ENCODE peak calls at places on chromosome 13, in five cellular contexts. Y, M, S, R and Z are unnamed samples.

GRCh38 chr13:106752584-106753202 is 184.8 kb upstream of the ARGLU1 start:
- DNase-seq in M (no peak), R (no peak), Y (no peak), S (no peak), Z (no peak)

GRCh38 chr13:44132710-44133109 is 240.9 kb upstream of the SERP2 start:
- DNase-seq in M (no peak), R (peak; percentile 71), Y (peak; percentile 39), S (no peak), Z (no peak)

GRCh38 chr13:100234006-100234405 is 145.1 kb downstream of the PCCA start:
- DNase-seq in R (no peak), S (no peak), Y (no peak), M (no peak), Z (no peak)

GRCh38 chr13:46134961-46135522 is 30.2 kb upstream of the CPB2 start:
- DNase-seq in S (no peak), Y (no peak), M (no peak), R (peak; percentile 2), Z (no peak)

GRCh38 chr13:60431108-60431700 is 34.2 kb downstream of the TDRD3 start:
- DNase-seq in M (no peak), R (peak; percentile 72), Y (no peak), S (no peak), Z (no peak)

GRCh38 chr13:111411186-111411858 is 90.9 kb downstream of the TEX29 start:
- DNase-seq in R (no peak), Y (no peak), S (no peak), M (no peak), Z (no peak)

GRCh38 chr13:75145926-75146325 is 336.0 kb downstream of the TBC1D4 start:
- DNase-seq in M (no peak), R (no peak), S (no peak), Y (no peak), Z (no peak)

GRCh38 chr13:94640676-94641075 is 39.0 kb downstream of the GPR180 start:
- DNase-seq in R (peak; percentile 34), Y (no peak), S (no peak), M (no peak), Z (no peak)

GRCh38 chr13:44904982-44905381 is 84.3 kb downstream of the NUFIP1 start:
- DNase-seq in M (no peak), S (no peak), Y (peak; percentile 75), R (peak; percentile 97), Z (no peak)

GRCh38 chr13:79658333-79658975 is 177.5 kb downstream of the NDFIP2 start:
- DNase-seq in R (no peak), S (no peak), M (no peak), Y (no peak), Z (no peak)

GRCh38 chr13:27007166-27007565 is 164.4 kb downstream of the USP12 start:
- DNase-seq in R (no peak), S (peak; percentile 59), M (no peak), Y (no peak), Z (no peak)

GRCh38 chr13:110422913-110423688 is 116.0 kb downstream of the COL4A2 start:
- DNase-seq in M (no peak), Y (no peak), R (no peak), S (no peak), Z (no peak)

GRCh38 chr13:59478908-59479307 is 684.8 kb downstream of the DIAPH3 start:
- DNase-seq in S (no peak), Y (no peak), M (no peak), R (no peak), Z (no peak)

GRCh38 chr13:29594310-29594709 is 1.2 kb downstream of the SLC7A1 start:
- DNase-seq in R (peak; percentile 91), S (peak; percentile 6), M (no peak), Y (peak; percentile 49), Z (peak; percentile 26)

GRCh38 chr13:101785858-101786257 is 333.4 kb downstream of the ITGBL1 start:
- DNase-seq in S (peak; percentile 86), Y (peak; percentile 58), M (no peak), R (peak; percentile 3), Z (peak; percentile 49)

GRCh38 chr13:30600470-30600869 is 17.2 kb upstream of the USPL1 start:
- DNase-seq in R (no peak), M (no peak), Y (no peak), S (no peak), Z (no peak)

GRCh38 chr13:21676611-21677021 is 5.7 kb downstream of the FGF9 start:
- DNase-seq in S (no peak), Y (no peak), R (no peak), M (no peak), Z (peak; percentile 45)

GRCh38 chr13:110073982-110074381 is 233.0 kb downstream of the COL4A1 start:
- DNase-seq in Y (no peak), S (peak; percentile 39), M (no peak), R (no peak), Z (no peak)

GRCh38 chr13:43036386-43037220 is 13.2 kb downstream of the DNAJC15 start:
- DNase-seq in Y (peak; percentile 80), M (no peak), S (no peak), R (no peak), Z (no peak)

GRCh38 chr13:46295531-46296464 is 84.1 kb downstream of the LRRC63 start:
- DNase-seq in R (peak; percentile 83), M (peak; percentile 53), Y (peak; percentile 40), S (no peak), Z (no peak)

GRCh38 chr13:39036212-39036611 is 1.7 kb downstream of the PROSER1 start:
- DNase-seq in Y (no peak), R (peak; percentile 4), M (no peak), S (no peak), Z (no peak)

GRCh38 chr13:75825599-75825998 is 189.5 kb downstream of the LMO7 start:
- DNase-seq in R (no peak), S (no peak), Y (no peak), M (no peak), Z (no peak)

GRCh38 chr13:109152941-109153340 is 523.5 kb downstream of the MYO16 start:
- DNase-seq in M (no peak), R (no peak), S (no peak), Y (no peak), Z (no peak)

GRCh38 chr13:73684750-73685149 is 449.5 kb downstream of the KLF12 start:
- DNase-seq in Y (no peak), R (no peak), S (no peak), M (no peak), Z (no peak)

GRCh38 chr13:99665716-99666115 is 164.4 kb downstream of the TM9SF2 start:
- DNase-seq in R (no peak), S (no peak), M (no peak), Y (no peak), Z (no peak)

GRCh38 chr13:109351236-109351635 is 435.1 kb downstream of the IRS2 start:
- DNase-seq in S (no peak), R (no peak), M (no peak), Y (no peak), Z (no peak)

GRCh38 chr13:42076309-42076713 is 27.9 kb downstream of the DGKH start:
- DNase-seq in S (no peak), Y (no peak), R (peak; percentile 30), M (no peak), Z (no peak)

GRCh38 chr13:99965329-99966000 is 6.1 kb downstream of the ZIC5 start:
- DNase-seq in S (no peak), Y (no peak), R (no peak), M (no peak), Z (no peak)

GRCh38 chr13:96792736-96793444 is 201.4 kb downstream of the OXGR1 start:
- DNase-seq in R (no peak), S (no peak), M (no peak), Y (no peak), Z (no peak)

GRCh38 chr13:76455960-76456359 is 430.2 kb downstream of the KCTD12 start:
- DNase-seq in M (no peak), S (no peak), R (peak; percentile 78), Y (no peak), Z (no peak)

GRCh38 chr13:27415116-27415515 is 9.3 kb upstream of the GTF3A start:
- DNase-seq in S (no peak), M (no peak), Y (no peak), R (no peak), Z (no peak)

GRCh38 chr13:59514316-59514715 is 649.4 kb downstream of the DIAPH3 start:
- DNase-seq in Y (no peak), M (no peak), R (no peak), S (no peak), Z (no peak)

GRCh38 chr13:28583661-28584091 is 75.3 kb upstream of the POMP start:
- DNase-seq in S (no peak), Y (peak; percentile 20), M (no peak), R (peak; percentile 34), Z (peak; percentile 23)

DNA sequence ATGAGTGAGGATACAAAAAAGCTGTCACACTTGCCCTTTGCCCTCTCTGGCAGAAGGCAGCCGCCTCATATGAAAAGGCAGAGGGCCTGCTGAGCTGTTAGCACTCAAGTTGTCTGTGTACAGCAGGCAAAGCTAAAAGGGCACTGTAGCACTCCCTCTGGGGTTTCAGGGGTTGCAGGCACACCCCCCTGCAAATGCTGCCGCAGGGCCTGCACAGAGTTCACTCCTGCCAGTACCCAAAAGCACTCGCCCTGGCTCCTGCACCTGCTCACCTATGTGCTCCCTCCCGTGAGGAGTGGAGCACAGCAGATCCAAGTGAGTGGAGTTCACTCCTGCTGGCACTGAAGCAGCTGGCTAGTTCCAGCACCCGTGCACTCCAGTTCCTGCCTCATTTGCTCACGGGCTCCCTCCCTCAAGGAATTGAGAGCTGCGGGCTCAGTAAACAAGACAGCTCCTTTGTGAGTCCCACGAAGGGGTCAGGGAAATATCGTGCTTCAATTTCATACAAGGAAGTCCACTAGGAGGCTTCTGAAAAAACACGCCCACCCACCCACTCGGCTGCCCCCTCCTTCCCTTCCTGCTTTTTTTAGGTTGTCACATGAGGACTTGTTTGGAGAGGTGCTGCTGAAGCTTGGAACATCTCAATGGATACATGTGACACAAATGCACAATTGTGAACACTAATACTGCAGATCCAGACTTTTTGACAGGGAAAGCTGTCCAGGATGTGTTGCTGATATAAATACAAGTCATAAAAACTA is 9.9 kb upstream of the RCBTB2 start:
- DNase-seq in Y (peak; percentile 66), M (no peak), S (no peak), R (peak; percentile 16), Z (peak; percentile 39)
- TF ChIP-seq CTCF in Y (no peak), M (no peak), S (no peak), R (no peak), Z (no peak)

GRCh38 chr13:33725340-33725739 is 92.6 kb upstream of the RFC3 start:
- DNase-seq in M (no peak), S (no peak), R (no peak), Y (no peak), Z (no peak)

GRCh38 chr13:33722216-33722900 is 95.6 kb upstream of the RFC3 start:
- DNase-seq in S (no peak), M (no peak), Y (no peak), R (peak; percentile 7), Z (no peak)

GRCh38 chr13:33723365-33723764 is 94.6 kb upstream of the RFC3 start:
- DNase-seq in S (no peak), Y (no peak), M (no peak), R (no peak), Z (no peak)

GRCh38 chr13:33721719-33722118 is 96.2 kb upstream of the RFC3 start:
- DNase-seq in Y (no peak), R (peak; percentile 62), M (no peak), S (no peak), Z (no peak)

GRCh38 chr13:33723772-33724435 is 94.0 kb upstream of the RFC3 start:
- DNase-seq in M (peak; percentile 38), R (peak; percentile 85), Y (peak; percentile 92), S (peak; percentile 75), Z (peak; percentile 71)
- TF ChIP-seq CTCF in M (peak; percentile 65), R (peak; percentile 84), Y (peak; percentile 81), S (peak; percentile 66), Z (peak; percentile 55)

GRCh38 chr13:113245858-113246791 is 36.7 kb downstream of the CUL4A start:
- DNase-seq in R (peak; percentile 13), Y (no peak), S (peak; percentile 60), M (no peak), Z (peak; percentile 18)
- TF ChIP-seq CTCF in R (peak; percentile 16), Y (no peak), S (peak; percentile 79), M (no peak), Z (no peak)

GRCh38 chr13:32443111-32443510 is 15.2 kb upstream of the N4BP2L1 start:
- DNase-seq in S (peak; percentile 29), Y (peak; percentile 31), R (peak; percentile 23), M (peak; percentile 14), Z (peak; percentile 27)
- TF ChIP-seq CTCF in S (peak; percentile 46), Y (no peak), R (peak; percentile 38), M (peak; percentile 65), Z (peak; percentile 48)